ENCODE peak calls at places on chromosome 3, in nine cellular contexts. One of them, this sample, is unnamed.
A peak's percentile ranks its signal among the peaks of the same experiment; 100 is the strongest.

GRCh38 chr3:134471521-134472193 is 14.1 kb downstream of the ANAPC13 start:
- DNase-seq in activated CD8-positive, alpha-beta T cell treated with anti-CD3 and anti-CD28 coated beads for 36 hours: no peak
- DNase-seq in AG04449: no peak
- DNase-seq in OCI-LY7: no peak
- DNase-seq in brain microvascular endothelial cell: peak; percentile 56
- DNase-seq in GM12864: no peak
- DNase-seq in CD4-positive, alpha-beta T cell: no peak
- DNase-seq in A549: peak; percentile 72
- DNase-seq in cardiac muscle cell: no peak
- DNase-seq in this sample: no peak

GRCh38 chr3:72161870-72162617 is 377.1 kb upstream of the PROK2 start:
- DNase-seq in activated CD8-positive, alpha-beta T cell treated with anti-CD3 and anti-CD28 coated beads for 36 hours: no peak
- DNase-seq in AG04449: no peak
- DNase-seq in OCI-LY7: no peak
- DNase-seq in brain microvascular endothelial cell: no peak
- DNase-seq in GM12864: no peak
- DNase-seq in CD4-positive, alpha-beta T cell: no peak
- DNase-seq in A549: peak; percentile 42
- DNase-seq in cardiac muscle cell: no peak
- DNase-seq in this sample: no peak

GRCh38 chr3:67458406-67458805 is 196.0 kb downstream of the SUCLG2 start:
- DNase-seq in activated CD8-positive, alpha-beta T cell treated with anti-CD3 and anti-CD28 coated beads for 36 hours: no peak
- DNase-seq in AG04449: no peak
- DNase-seq in OCI-LY7: no peak
- DNase-seq in brain microvascular endothelial cell: peak; percentile 51
- DNase-seq in GM12864: no peak
- DNase-seq in CD4-positive, alpha-beta T cell: no peak
- DNase-seq in A549: no peak
- DNase-seq in cardiac muscle cell: peak; percentile 30
- DNase-seq in this sample: no peak

GRCh38 chr3:25151497-25151896 is 276.6 kb upstream of the RARB start:
- DNase-seq in activated CD8-positive, alpha-beta T cell treated with anti-CD3 and anti-CD28 coated beads for 36 hours: no peak
- DNase-seq in AG04449: no peak
- DNase-seq in OCI-LY7: no peak
- DNase-seq in brain microvascular endothelial cell: peak; percentile 23
- DNase-seq in GM12864: no peak
- DNase-seq in CD4-positive, alpha-beta T cell: no peak
- DNase-seq in A549: no peak
- DNase-seq in cardiac muscle cell: no peak
- DNase-seq in this sample: no peak

GRCh38 chr3:69250014-69250413 is 127.6 kb upstream of the LMOD3 start:
- DNase-seq in activated CD8-positive, alpha-beta T cell treated with anti-CD3 and anti-CD28 coated beads for 36 hours: peak; percentile 57
- DNase-seq in AG04449: no peak
- DNase-seq in OCI-LY7: no peak
- DNase-seq in brain microvascular endothelial cell: no peak
- DNase-seq in GM12864: no peak
- DNase-seq in CD4-positive, alpha-beta T cell: peak; percentile 42
- DNase-seq in A549: peak; percentile 18
- DNase-seq in cardiac muscle cell: peak; percentile 85
- DNase-seq in this sample: no peak

GRCh38 chr3:143433787-143434378 is 314.3 kb downstream of the CHST2 start:
- DNase-seq in activated CD8-positive, alpha-beta T cell treated with anti-CD3 and anti-CD28 coated beads for 36 hours: peak; percentile 62
- DNase-seq in AG04449: no peak
- DNase-seq in OCI-LY7: peak; percentile 15
- DNase-seq in brain microvascular endothelial cell: no peak
- DNase-seq in GM12864: no peak
- DNase-seq in CD4-positive, alpha-beta T cell: no peak
- DNase-seq in A549: peak; percentile 10
- DNase-seq in cardiac muscle cell: no peak
- DNase-seq in this sample: peak; percentile 29

GRCh38 chr3:126964261-126964660 is 18.7 kb upstream of the PLXNA1 start:
- DNase-seq in activated CD8-positive, alpha-beta T cell treated with anti-CD3 and anti-CD28 coated beads for 36 hours: no peak
- DNase-seq in AG04449: no peak
- DNase-seq in OCI-LY7: no peak
- DNase-seq in brain microvascular endothelial cell: no peak
- DNase-seq in GM12864: no peak
- DNase-seq in CD4-positive, alpha-beta T cell: no peak
- DNase-seq in A549: no peak
- DNase-seq in cardiac muscle cell: no peak
- DNase-seq in this sample: no peak

GRCh38 chr3:189626286-189626685 is 4.9 kb upstream of the TP63 start:
- DNase-seq in activated CD8-positive, alpha-beta T cell treated with anti-CD3 and anti-CD28 coated beads for 36 hours: no peak
- DNase-seq in AG04449: no peak
- DNase-seq in OCI-LY7: no peak
- DNase-seq in brain microvascular endothelial cell: no peak
- DNase-seq in GM12864: no peak
- DNase-seq in CD4-positive, alpha-beta T cell: no peak
- DNase-seq in A549: no peak
- DNase-seq in cardiac muscle cell: no peak
- DNase-seq in this sample: no peak

GRCh38 chr3:114212646-114213045 is 24.7 kb downstream of the ZNF80 start:
- DNase-seq in activated CD8-positive, alpha-beta T cell treated with anti-CD3 and anti-CD28 coated beads for 36 hours: no peak
- DNase-seq in AG04449: no peak
- DNase-seq in OCI-LY7: no peak
- DNase-seq in brain microvascular endothelial cell: no peak
- DNase-seq in GM12864: no peak
- DNase-seq in CD4-positive, alpha-beta T cell: no peak
- DNase-seq in A549: no peak
- DNase-seq in cardiac muscle cell: no peak
- DNase-seq in this sample: no peak

GRCh38 chr3:12286927-12287726 is 1.7 kb upstream of the PPARG start:
- DNase-seq in activated CD8-positive, alpha-beta T cell treated with anti-CD3 and anti-CD28 coated beads for 36 hours: peak; percentile 22
- DNase-seq in AG04449: no peak
- DNase-seq in OCI-LY7: no peak
- DNase-seq in brain microvascular endothelial cell: no peak
- DNase-seq in GM12864: no peak
- DNase-seq in CD4-positive, alpha-beta T cell: no peak
- DNase-seq in A549: peak; percentile 22
- DNase-seq in cardiac muscle cell: peak; percentile 9
- DNase-seq in this sample: peak; percentile 25

GRCh38 chr3:65749066-65749465 is 289.7 kb downstream of the MAGI1 start:
- DNase-seq in activated CD8-positive, alpha-beta T cell treated with anti-CD3 and anti-CD28 coated beads for 36 hours: no peak
- DNase-seq in AG04449: no peak
- DNase-seq in OCI-LY7: no peak
- DNase-seq in brain microvascular endothelial cell: no peak
- DNase-seq in GM12864: no peak
- DNase-seq in CD4-positive, alpha-beta T cell: no peak
- DNase-seq in A549: no peak
- DNase-seq in cardiac muscle cell: no peak
- DNase-seq in this sample: no peak

GRCh38 chr3:193207290-193207689 is 33.7 kb upstream of the PLAAT1 start:
- DNase-seq in activated CD8-positive, alpha-beta T cell treated with anti-CD3 and anti-CD28 coated beads for 36 hours: no peak
- DNase-seq in AG04449: no peak
- DNase-seq in OCI-LY7: no peak
- DNase-seq in brain microvascular endothelial cell: no peak
- DNase-seq in GM12864: no peak
- DNase-seq in CD4-positive, alpha-beta T cell: no peak
- DNase-seq in A549: peak; percentile 1
- DNase-seq in cardiac muscle cell: no peak
- DNase-seq in this sample: no peak

GRCh38 chr3:56987238-56987932 is 73.1 kb upstream of the SPATA12 start:
- DNase-seq in activated CD8-positive, alpha-beta T cell treated with anti-CD3 and anti-CD28 coated beads for 36 hours: peak; percentile 53
- DNase-seq in AG04449: no peak
- DNase-seq in OCI-LY7: no peak
- DNase-seq in brain microvascular endothelial cell: no peak
- DNase-seq in GM12864: no peak
- DNase-seq in CD4-positive, alpha-beta T cell: no peak
- DNase-seq in A549: no peak
- DNase-seq in cardiac muscle cell: peak; percentile 40
- DNase-seq in this sample: peak; percentile 41

GRCh38 chr3:196990654-196991053 is 22.0 kb upstream of the PIGZ start:
- DNase-seq in activated CD8-positive, alpha-beta T cell treated with anti-CD3 and anti-CD28 coated beads for 36 hours: no peak
- DNase-seq in AG04449: no peak
- DNase-seq in OCI-LY7: no peak
- DNase-seq in brain microvascular endothelial cell: no peak
- DNase-seq in GM12864: no peak
- DNase-seq in CD4-positive, alpha-beta T cell: no peak
- DNase-seq in A549: no peak
- DNase-seq in cardiac muscle cell: no peak
- DNase-seq in this sample: no peak

GRCh38 chr3:13357074-13357473 is 63.0 kb downstream of the NUP210 start:
- DNase-seq in activated CD8-positive, alpha-beta T cell treated with anti-CD3 and anti-CD28 coated beads for 36 hours: no peak
- DNase-seq in AG04449: no peak
- DNase-seq in OCI-LY7: no peak
- DNase-seq in brain microvascular endothelial cell: no peak
- DNase-seq in GM12864: no peak
- DNase-seq in CD4-positive, alpha-beta T cell: no peak
- DNase-seq in A549: no peak
- DNase-seq in cardiac muscle cell: no peak
- DNase-seq in this sample: no peak

GRCh38 chr3:13349823-13350222 is 70.3 kb downstream of the NUP210 start:
- DNase-seq in activated CD8-positive, alpha-beta T cell treated with anti-CD3 and anti-CD28 coated beads for 36 hours: no peak
- DNase-seq in AG04449: no peak
- DNase-seq in OCI-LY7: no peak
- DNase-seq in brain microvascular endothelial cell: no peak
- DNase-seq in GM12864: no peak
- DNase-seq in CD4-positive, alpha-beta T cell: no peak
- DNase-seq in A549: no peak
- DNase-seq in cardiac muscle cell: peak; percentile 0
- DNase-seq in this sample: no peak

GRCh38 chr3:13358051-13358450 is 62.1 kb downstream of the NUP210 start:
- DNase-seq in activated CD8-positive, alpha-beta T cell treated with anti-CD3 and anti-CD28 coated beads for 36 hours: no peak
- DNase-seq in AG04449: no peak
- DNase-seq in OCI-LY7: no peak
- DNase-seq in brain microvascular endothelial cell: no peak
- DNase-seq in GM12864: no peak
- DNase-seq in CD4-positive, alpha-beta T cell: no peak
- DNase-seq in A549: no peak
- DNase-seq in cardiac muscle cell: no peak
- DNase-seq in this sample: no peak

GRCh38 chr3:13352621-13353131 is 67.4 kb downstream of the NUP210 start:
- DNase-seq in activated CD8-positive, alpha-beta T cell treated with anti-CD3 and anti-CD28 coated beads for 36 hours: peak; percentile 65
- DNase-seq in AG04449: no peak
- DNase-seq in OCI-LY7: no peak
- DNase-seq in brain microvascular endothelial cell: peak; percentile 50
- DNase-seq in GM12864: no peak
- DNase-seq in CD4-positive, alpha-beta T cell: no peak
- DNase-seq in A549: peak; percentile 12
- DNase-seq in cardiac muscle cell: no peak
- DNase-seq in this sample: no peak

GRCh38 chr3:13353936-13354542 is 66.1 kb downstream of the NUP210 start:
- DNase-seq in activated CD8-positive, alpha-beta T cell treated with anti-CD3 and anti-CD28 coated beads for 36 hours: no peak
- DNase-seq in AG04449: no peak
- DNase-seq in OCI-LY7: no peak
- DNase-seq in brain microvascular endothelial cell: peak; percentile 18
- DNase-seq in GM12864: no peak
- DNase-seq in CD4-positive, alpha-beta T cell: no peak
- DNase-seq in A549: peak; percentile 15
- DNase-seq in cardiac muscle cell: peak; percentile 3
- DNase-seq in this sample: no peak
- TF ChIP-seq CTCF in activated CD8-positive, alpha-beta T cell treated with anti-CD3 and anti-CD28 coated beads for 36 hours: no peak
- TF ChIP-seq CTCF in AG04449: peak; percentile 36
- TF ChIP-seq CTCF in OCI-LY7: peak; percentile 46
- TF ChIP-seq CTCF in brain microvascular endothelial cell: peak; percentile 65
- TF ChIP-seq CTCF in GM12864: no peak
- TF ChIP-seq CTCF in CD4-positive, alpha-beta T cell: no peak
- TF ChIP-seq CTCF in A549: peak; percentile 32
- TF ChIP-seq CTCF in cardiac muscle cell: peak; percentile 43
- TF ChIP-seq CTCF in this sample: no peak

GRCh38 chr3:101849714-101850326 is 506 bp downstream of the NFKBIZ start:
- DNase-seq in activated CD8-positive, alpha-beta T cell treated with anti-CD3 and anti-CD28 coated beads for 36 hours: peak; percentile 60
- DNase-seq in AG04449: no peak
- DNase-seq in OCI-LY7: peak; percentile 81
- DNase-seq in brain microvascular endothelial cell: no peak
- DNase-seq in GM12864: no peak
- DNase-seq in CD4-positive, alpha-beta T cell: peak; percentile 30
- DNase-seq in A549: peak; percentile 30
- DNase-seq in cardiac muscle cell: peak; percentile 52
- DNase-seq in this sample: no peak
- TF ChIP-seq CTCF in activated CD8-positive, alpha-beta T cell treated with anti-CD3 and anti-CD28 coated beads for 36 hours: no peak
- TF ChIP-seq CTCF in AG04449: peak; percentile 5
- TF ChIP-seq CTCF in OCI-LY7: peak; percentile 55
- TF ChIP-seq CTCF in brain microvascular endothelial cell: no peak
- TF ChIP-seq CTCF in GM12864: no peak
- TF ChIP-seq CTCF in CD4-positive, alpha-beta T cell: no peak
- TF ChIP-seq CTCF in A549: peak; percentile 26
- TF ChIP-seq CTCF in cardiac muscle cell: no peak
- TF ChIP-seq CTCF in this sample: peak; percentile 37

GRCh38 chr3:52844290-52844985 is 9.6 kb upstream of the MUSTN1 start:
- DNase-seq in activated CD8-positive, alpha-beta T cell treated with anti-CD3 and anti-CD28 coated beads for 36 hours: no peak
- DNase-seq in AG04449: no peak
- DNase-seq in OCI-LY7: no peak
- DNase-seq in brain microvascular endothelial cell: no peak
- DNase-seq in GM12864: no peak
- DNase-seq in CD4-positive, alpha-beta T cell: no peak
- DNase-seq in A549: no peak
- DNase-seq in cardiac muscle cell: no peak
- DNase-seq in this sample: no peak

GRCh38 chr3:52845157-52845556 is 10.3 kb upstream of the MUSTN1 start:
- DNase-seq in activated CD8-positive, alpha-beta T cell treated with anti-CD3 and anti-CD28 coated beads for 36 hours: no peak
- DNase-seq in AG04449: no peak
- DNase-seq in OCI-LY7: no peak
- DNase-seq in brain microvascular endothelial cell: peak; percentile 31
- DNase-seq in GM12864: no peak
- DNase-seq in CD4-positive, alpha-beta T cell: no peak
- DNase-seq in A549: no peak
- DNase-seq in cardiac muscle cell: no peak
- DNase-seq in this sample: no peak

GRCh38 chr3:52846427-52846983 is 11.7 kb upstream of the MUSTN1 start:
- DNase-seq in activated CD8-positive, alpha-beta T cell treated with anti-CD3 and anti-CD28 coated beads for 36 hours: no peak
- DNase-seq in AG04449: no peak
- DNase-seq in OCI-LY7: no peak
- DNase-seq in brain microvascular endothelial cell: no peak
- DNase-seq in GM12864: no peak
- DNase-seq in CD4-positive, alpha-beta T cell: no peak
- DNase-seq in A549: no peak
- DNase-seq in cardiac muscle cell: no peak
- DNase-seq in this sample: no peak

GRCh38 chr3:52847241-52847640 is 12.4 kb upstream of the MUSTN1 start:
- DNase-seq in activated CD8-positive, alpha-beta T cell treated with anti-CD3 and anti-CD28 coated beads for 36 hours: no peak
- DNase-seq in AG04449: no peak
- DNase-seq in OCI-LY7: no peak
- DNase-seq in brain microvascular endothelial cell: no peak
- DNase-seq in GM12864: no peak
- DNase-seq in CD4-positive, alpha-beta T cell: no peak
- DNase-seq in A549: no peak
- DNase-seq in cardiac muscle cell: no peak
- DNase-seq in this sample: no peak

GRCh38 chr3:52845691-52846426 is 11.0 kb upstream of the MUSTN1 start:
- DNase-seq in activated CD8-positive, alpha-beta T cell treated with anti-CD3 and anti-CD28 coated beads for 36 hours: peak; percentile 39
- DNase-seq in AG04449: no peak
- DNase-seq in OCI-LY7: peak; percentile 22
- DNase-seq in brain microvascular endothelial cell: no peak
- DNase-seq in GM12864: no peak
- DNase-seq in CD4-positive, alpha-beta T cell: no peak
- DNase-seq in A549: no peak
- DNase-seq in cardiac muscle cell: no peak
- DNase-seq in this sample: no peak
- TF ChIP-seq CTCF in activated CD8-positive, alpha-beta T cell treated with anti-CD3 and anti-CD28 coated beads for 36 hours: peak; percentile 54
- TF ChIP-seq CTCF in AG04449: peak; percentile 42
- TF ChIP-seq CTCF in OCI-LY7: peak; percentile 74
- TF ChIP-seq CTCF in brain microvascular endothelial cell: peak; percentile 59
- TF ChIP-seq CTCF in GM12864: peak; percentile 54
- TF ChIP-seq CTCF in CD4-positive, alpha-beta T cell: peak; percentile 57
- TF ChIP-seq CTCF in A549: no peak
- TF ChIP-seq CTCF in cardiac muscle cell: peak; percentile 40
- TF ChIP-seq CTCF in this sample: peak; percentile 33

DNA sequence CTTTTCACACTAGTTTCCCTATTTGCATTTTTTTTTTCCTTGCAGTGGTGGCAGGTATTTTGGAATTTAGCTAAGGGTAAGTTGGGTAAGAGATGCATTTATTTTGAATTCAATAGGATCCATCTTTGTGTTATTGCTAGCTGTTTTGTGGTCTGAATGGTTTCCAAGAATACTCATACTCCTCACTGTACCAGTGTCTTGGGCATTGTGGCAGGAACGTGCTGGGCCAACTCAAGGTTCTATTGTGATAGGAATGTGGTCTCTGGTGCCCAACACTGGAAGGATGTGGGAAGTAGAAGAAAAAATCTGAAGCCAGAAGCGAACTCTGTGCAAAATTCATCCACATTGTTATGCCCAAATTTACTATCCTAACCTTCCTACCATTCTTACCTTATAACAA is 135.6 kb downstream of the RBMS3 start:
- DNase-seq in activated CD8-positive, alpha-beta T cell treated with anti-CD3 and anti-CD28 coated beads for 36 hours: no peak
- DNase-seq in AG04449: no peak
- DNase-seq in OCI-LY7: no peak
- DNase-seq in brain microvascular endothelial cell: no peak
- DNase-seq in GM12864: no peak
- DNase-seq in CD4-positive, alpha-beta T cell: no peak
- DNase-seq in A549: no peak
- DNase-seq in cardiac muscle cell: no peak
- DNase-seq in this sample: no peak
- TF ChIP-seq CTCF in activated CD8-positive, alpha-beta T cell treated with anti-CD3 and anti-CD28 coated beads for 36 hours: no peak
- TF ChIP-seq CTCF in AG04449: no peak
- TF ChIP-seq CTCF in OCI-LY7: no peak
- TF ChIP-seq CTCF in brain microvascular endothelial cell: no peak
- TF ChIP-seq CTCF in GM12864: no peak
- TF ChIP-seq CTCF in CD4-positive, alpha-beta T cell: no peak
- TF ChIP-seq CTCF in A549: no peak
- TF ChIP-seq CTCF in cardiac muscle cell: no peak
- TF ChIP-seq CTCF in this sample: no peak

This sample was measured in GM10248.